ENCODE peak calls at places on chromosomes 12 and 14, in seven cellular contexts. One of them, this sample, is unnamed.

GRCh38 chr12:26434299-26434915 is 239.0 kb downstream of the SSPN start:
- DNase-seq in NCI-H1105 treated with DMSO at 0.1 percent for 48 hours: peak; percentile 69
- DNase-seq in kidney tubule cell: peak; percentile 77
- DNase-seq in NCI-H1092 treated with DMSO at 0.1 percent for 48 hours: peak; percentile 52
- DNase-seq in IMR-90: peak; percentile 68
- DNase-seq in Calu3: peak; percentile 34
- DNase-seq in astrocyte of the spinal cord: peak; percentile 62
- DNase-seq in this sample: no peak

GRCh38 chr14:105508601-105509000 is 17.6 kb downstream of the TEDC1 start:
- DNase-seq in Calu3: no peak
- DNase-seq in astrocyte of the spinal cord: no peak
- DNase-seq in IMR-90: no peak
- DNase-seq in NCI-H1105 treated with DMSO at 0.1 percent for 48 hours: no peak
- DNase-seq in NCI-H1092 treated with DMSO at 0.1 percent for 48 hours: no peak
- DNase-seq in kidney tubule cell: no peak
- DNase-seq in this sample: no peak

GRCh38 chr12:70255311-70255710 is 12.1 kb downstream of the CNOT2 start:
- DNase-seq in NCI-H1092 treated with DMSO at 0.1 percent for 48 hours: no peak
- DNase-seq in NCI-H1105 treated with DMSO at 0.1 percent for 48 hours: no peak
- DNase-seq in astrocyte of the spinal cord: peak; percentile 55
- DNase-seq in IMR-90: peak; percentile 54
- DNase-seq in kidney tubule cell: peak; percentile 5
- DNase-seq in Calu3: no peak
- DNase-seq in this sample: no peak

GRCh38 chr12:12803186-12803585 is 10.0 kb upstream of the DDX47 start:
- DNase-seq in astrocyte of the spinal cord: peak; percentile 84
- DNase-seq in NCI-H1092 treated with DMSO at 0.1 percent for 48 hours: peak; percentile 27
- DNase-seq in NCI-H1105 treated with DMSO at 0.1 percent for 48 hours: no peak
- DNase-seq in Calu3: peak; percentile 93
- DNase-seq in kidney tubule cell: peak; percentile 99
- DNase-seq in IMR-90: peak; percentile 86
- DNase-seq in this sample: no peak

GRCh38 chr14:61116369-61116768 is 135.3 kb downstream of the SLC38A6 start:
- DNase-seq in NCI-H1092 treated with DMSO at 0.1 percent for 48 hours: no peak
- DNase-seq in NCI-H1105 treated with DMSO at 0.1 percent for 48 hours: no peak
- DNase-seq in IMR-90: no peak
- DNase-seq in astrocyte of the spinal cord: no peak
- DNase-seq in Calu3: no peak
- DNase-seq in kidney tubule cell: no peak
- DNase-seq in this sample: no peak

GRCh38 chr12:51687142-51687935 is 96.3 kb downstream of the SCN8A start:
- DNase-seq in NCI-H1105 treated with DMSO at 0.1 percent for 48 hours: no peak
- DNase-seq in NCI-H1092 treated with DMSO at 0.1 percent for 48 hours: no peak
- DNase-seq in kidney tubule cell: no peak
- DNase-seq in Calu3: no peak
- DNase-seq in IMR-90: peak; percentile 59
- DNase-seq in astrocyte of the spinal cord: peak; percentile 33
- DNase-seq in this sample: no peak

GRCh38 chr14:88872976-88873375 is 48.5 kb downstream of the TTC8 start:
- DNase-seq in IMR-90: no peak
- DNase-seq in astrocyte of the spinal cord: no peak
- DNase-seq in kidney tubule cell: no peak
- DNase-seq in NCI-H1105 treated with DMSO at 0.1 percent for 48 hours: no peak
- DNase-seq in Calu3: no peak
- DNase-seq in NCI-H1092 treated with DMSO at 0.1 percent for 48 hours: no peak
- DNase-seq in this sample: no peak

GRCh38 chr12:101969-102878 is 35.7 kb downstream of the IQSEC3 start:
- DNase-seq in kidney tubule cell: no peak
- DNase-seq in astrocyte of the spinal cord: no peak
- DNase-seq in NCI-H1105 treated with DMSO at 0.1 percent for 48 hours: no peak
- DNase-seq in Calu3: no peak
- DNase-seq in NCI-H1092 treated with DMSO at 0.1 percent for 48 hours: peak; percentile 53
- DNase-seq in IMR-90: no peak
- DNase-seq in this sample: no peak

GRCh38 chr14:64826845-64827244 is 52.9 kb downstream of the SPTB start:
- DNase-seq in astrocyte of the spinal cord: no peak
- DNase-seq in IMR-90: no peak
- DNase-seq in Calu3: no peak
- DNase-seq in kidney tubule cell: no peak
- DNase-seq in NCI-H1105 treated with DMSO at 0.1 percent for 48 hours: no peak
- DNase-seq in NCI-H1092 treated with DMSO at 0.1 percent for 48 hours: no peak
- DNase-seq in this sample: no peak

GRCh38 chr14:94378527-94379290 is 9.7 kb downstream of the SERPINA1 start:
- DNase-seq in astrocyte of the spinal cord: no peak
- DNase-seq in Calu3: no peak
- DNase-seq in NCI-H1092 treated with DMSO at 0.1 percent for 48 hours: no peak
- DNase-seq in IMR-90: no peak
- DNase-seq in kidney tubule cell: no peak
- DNase-seq in NCI-H1105 treated with DMSO at 0.1 percent for 48 hours: no peak
- DNase-seq in this sample: no peak

GRCh38 chr12:104566244-104566993 is 109.7 kb downstream of the CHST11 start:
- DNase-seq in astrocyte of the spinal cord: no peak
- DNase-seq in NCI-H1105 treated with DMSO at 0.1 percent for 48 hours: no peak
- DNase-seq in IMR-90: no peak
- DNase-seq in kidney tubule cell: no peak
- DNase-seq in Calu3: no peak
- DNase-seq in NCI-H1092 treated with DMSO at 0.1 percent for 48 hours: no peak
- DNase-seq in this sample: no peak

GRCh38 chr12:57475271-57476161 is 4.2 kb downstream of the ARHGAP9 start:
- DNase-seq in astrocyte of the spinal cord: no peak
- DNase-seq in kidney tubule cell: no peak
- DNase-seq in NCI-H1105 treated with DMSO at 0.1 percent for 48 hours: no peak
- DNase-seq in Calu3: no peak
- DNase-seq in IMR-90: no peak
- DNase-seq in NCI-H1092 treated with DMSO at 0.1 percent for 48 hours: no peak
- DNase-seq in this sample: no peak

GRCh38 chr14:34301107-34301734 is 160.8 kb downstream of the SPTSSA start:
- DNase-seq in Calu3: peak; percentile 54
- DNase-seq in IMR-90: peak; percentile 12
- DNase-seq in NCI-H1105 treated with DMSO at 0.1 percent for 48 hours: peak; percentile 63
- DNase-seq in NCI-H1092 treated with DMSO at 0.1 percent for 48 hours: peak; percentile 71
- DNase-seq in astrocyte of the spinal cord: peak; percentile 40
- DNase-seq in kidney tubule cell: peak; percentile 56
- DNase-seq in this sample: no peak

GRCh38 chr12:79406993-79407392 is 283.8 kb downstream of the PAWR start:
- DNase-seq in Calu3: no peak
- DNase-seq in NCI-H1092 treated with DMSO at 0.1 percent for 48 hours: no peak
- DNase-seq in NCI-H1105 treated with DMSO at 0.1 percent for 48 hours: no peak
- DNase-seq in kidney tubule cell: no peak
- DNase-seq in astrocyte of the spinal cord: no peak
- DNase-seq in IMR-90: peak; percentile 32
- DNase-seq in this sample: no peak

GRCh38 chr12:88235183-88235833 is 93.2 kb downstream of the TMTC3 start:
- DNase-seq in IMR-90: no peak
- DNase-seq in NCI-H1105 treated with DMSO at 0.1 percent for 48 hours: no peak
- DNase-seq in Calu3: no peak
- DNase-seq in astrocyte of the spinal cord: no peak
- DNase-seq in kidney tubule cell: peak; percentile 11
- DNase-seq in NCI-H1092 treated with DMSO at 0.1 percent for 48 hours: no peak
- DNase-seq in this sample: no peak

This sample was measured in nucleus accumbens.